ENCODE peak calls at places on chromosomes 2 and 18, in six cellular contexts. I is heart right ventricle, W is transverse colon, Z is breast epithelium, G is left lung, Q is adrenal gland. K is an unnamed sample.

GRCh38 chr18:59604877-59605276 is 92.3 kb downstream of the CCBE1 start:
- DNase-seq in I (peak; percentile 36), W (no peak), Z (peak; percentile 38), G (no peak), Q (no peak), K (no peak)

GRCh38 chr18:24027156-24027555 is 12.6 kb downstream of the TTC39C start:
- DNase-seq in I (peak; percentile 22), W (peak; percentile 38), Z (peak; percentile 31), G (no peak), Q (peak; percentile 73), K (no peak)

GRCh38 chr2:233807966-233808892 is 30.1 kb downstream of the MROH2A start:
- DNase-seq in I (no peak), W (no peak), Z (no peak), G (peak; percentile 20), Q (no peak), K (no peak)

GRCh38 chr2:191488135-191488534 is 189.8 kb upstream of the NABP1 start:
- DNase-seq in I (no peak), W (peak; percentile 59), Z (peak; percentile 24), G (no peak), Q (no peak), K (no peak)

GRCh38 chr2:23826771-23827170 is 100.2 kb downstream of the ATAD2B start:
- DNase-seq in I (no peak), W (no peak), Z (no peak), G (no peak), Q (no peak), K (no peak)

GRCh38 chr18:3611313-3612038 is 161.5 kb downstream of the TGIF1 start:
- DNase-seq in I (no peak), W (no peak), Z (no peak), G (no peak), Q (no peak), K (no peak)

GRCh38 chr2:173550143-173550542 is 195.5 kb downstream of the CDCA7 start:
- DNase-seq in I (no peak), W (no peak), Z (no peak), G (no peak), Q (no peak), K (no peak)

GRCh38 chr2:237727363-237727762 is 71.2 kb upstream of the RBM44 start:
- DNase-seq in I (no peak), W (peak; percentile 35), Z (peak; percentile 17), G (peak; percentile 67), Q (no peak), K (no peak)

GRCh38 chr2:53994735-53995538 is 24.1 kb upstream of the PSME4 start:
- DNase-seq in I (no peak), W (no peak), Z (no peak), G (no peak), Q (no peak), K (no peak)

GRCh38 chr2:120637847-120638246 is 97.8 kb upstream of the GLI2 start:
- DNase-seq in I (no peak), W (no peak), Z (no peak), G (no peak), Q (no peak), K (no peak)

GRCh38 chr2:14952383-14952782 is 319.9 kb downstream of the LRATD1 start:
- DNase-seq in I (no peak), W (no peak), Z (no peak), G (no peak), Q (no peak), K (no peak)

GRCh38 chr18:40672590-40672989 is 1282.4 kb upstream of the PIK3C3 start:
- DNase-seq in I (no peak), W (no peak), Z (no peak), G (no peak), Q (no peak), K (no peak)

GRCh38 chr2:32874931-32875330 is 71.8 kb upstream of the LTBP1 start:
- DNase-seq in I (no peak), W (no peak), Z (no peak), G (no peak), Q (no peak), K (no peak)

GRCh38 chr2:156539086-156539485 is 102.9 kb downstream of the GPD2 start:
- DNase-seq in I (no peak), W (no peak), Z (no peak), G (no peak), Q (no peak), K (no peak)

GRCh38 chr2:98412751-98413445 is 31.8 kb upstream of the INPP4A start:
- DNase-seq in I (peak; percentile 56), W (peak; percentile 48), Z (no peak), G (no peak), Q (peak; percentile 20), K (peak; percentile 70)

GRCh38 chr18:32386466-32386865 is 84.2 kb downstream of the GAREM1 start:
- DNase-seq in I (no peak), W (no peak), Z (no peak), G (no peak), Q (no peak), K (no peak)

GRCh38 chr2:95049088-95049955 is 23.8 kb downstream of the MAL start:
- DNase-seq in I (no peak), W (no peak), Z (no peak), G (no peak), Q (no peak), K (no peak)

GRCh38 chr18:49016648-49017539 is 66.1 kb upstream of the SMAD7 start:
- DNase-seq in I (no peak), W (peak; percentile 13), Z (peak; percentile 60), G (peak; percentile 74), Q (peak; percentile 79), K (no peak)

GRCh38 chr2:145638675-145639074 is 1118.8 kb upstream of the ZEB2 start:
- DNase-seq in I (no peak), W (no peak), Z (no peak), G (no peak), Q (no peak), K (no peak)

GRCh38 chr2:118221952-118222594 is 133.8 kb downstream of the INSIG2 start:
- DNase-seq in I (peak; percentile 21), W (no peak), Z (peak; percentile 24), G (no peak), Q (peak; percentile 31), K (no peak)

GRCh38 chr2:140529706-140530105 is 1601.1 kb downstream of the LRP1B start:
- DNase-seq in I (no peak), W (no peak), Z (no peak), G (no peak), Q (no peak), K (no peak)

GRCh38 chr2:72955188-72956049 is 38.1 kb downstream of the EMX1 start:
- DNase-seq in I (no peak), W (no peak), Z (no peak), G (peak; percentile 48), Q (no peak), K (no peak)

GRCh38 chr2:1748176-1748740 is 3.9 kb upstream of the PXDN start:
- DNase-seq in I (no peak), W (no peak), Z (peak; percentile 12), G (no peak), Q (no peak), K (no peak)

GRCh38 chr2:126810001-126810400 is 88.7 kb upstream of the TEX51 start:
- DNase-seq in I (no peak), W (no peak), Z (no peak), G (no peak), Q (no peak), K (no peak)

GRCh38 chr2:83742117-83742782 is 716.8 kb downstream of the SUCLG1 start:
- DNase-seq in I (peak; percentile 23), W (no peak), Z (peak; percentile 65), G (no peak), Q (peak; percentile 17), K (no peak)

GRCh38 chr2:64112016-64112415 is 32.2 kb downstream of the PELI1 start:
- DNase-seq in I (no peak), W (no peak), Z (no peak), G (no peak), Q (no peak), K (no peak)

GRCh38 chr18:49476664-49477411 is 10.2 kb downstream of the C18orf32 start:
- DNase-seq in I (no peak), W (no peak), Z (no peak), G (peak; percentile 79), Q (no peak), K (no peak)

GRCh38 chr2:118224888-118225264 is 136.6 kb downstream of the INSIG2 start:
- DNase-seq in I (no peak), W (no peak), Z (no peak), G (no peak), Q (no peak), K (no peak)

GRCh38 chr2:201357216-201357615 is at the start of gene FLACC1:
- DNase-seq in I (peak; percentile 77), W (no peak), Z (peak; percentile 66), G (no peak), Q (peak; percentile 52), K (no peak)

GRCh38 chr2:57828221-57828620 is 218.4 kb upstream of the VRK2 start:
- DNase-seq in I (no peak), W (no peak), Z (no peak), G (no peak), Q (no peak), K (no peak)
- H3K9me3 ChIP-seq in I (peaks cover 71% of the 10 kb centered on the region), W (no peaks in the 10 kb centered on the region), Z (peaks cover 31% of the 10 kb centered on the region), G (peaks cover 34% of the 10 kb centered on the region), Q (no peaks in the 10 kb centered on the region), K (no peaks in the 10 kb centered on the region)

DNA sequence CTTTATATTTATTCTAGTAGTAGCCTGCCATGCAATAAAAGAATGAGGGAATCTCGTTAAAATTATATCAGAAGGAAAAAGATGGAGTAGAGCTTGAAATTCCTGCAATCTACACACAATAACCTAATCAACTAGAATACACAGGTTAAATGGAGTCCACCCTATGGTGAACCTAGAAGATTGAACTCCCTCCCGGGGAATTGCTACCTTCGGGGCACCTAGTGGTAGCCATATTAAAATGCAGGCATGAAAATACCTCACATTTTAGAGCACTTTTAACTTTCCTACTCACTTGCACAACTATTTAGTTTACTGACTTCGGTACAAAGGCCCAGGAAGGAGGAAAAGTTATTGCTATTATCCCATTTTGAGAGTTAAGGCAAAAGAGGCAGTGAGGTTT is 174.5 kb downstream of the SS18 start:
- DNase-seq in I (no peak), W (no peak), Z (no peak), G (no peak), Q (no peak), K (no peak)
- TF ChIP-seq CTCF in I (no peak), W (no peak), Z (no peak), G (no peak), Q (no peak), K (no peak)

GRCh38 chr2:240615830-240616547 is 9.3 kb upstream of the GPR35 start:
- DNase-seq in I (no peak), W (peak; percentile 5), Z (no peak), G (peak; percentile 47), Q (peak; percentile 9), K (no peak)
- H3K9me3 ChIP-seq in I (peaks cover 12% of the 10 kb centered on the region), W (no peaks in the 10 kb centered on the region), Z (no peaks in the 10 kb centered on the region), G (peaks cover 3% of the 10 kb centered on the region), Q (no peaks in the 10 kb centered on the region), K (no peaks in the 10 kb centered on the region)

GRCh38 chr2:218958276-218958675 is 1.2 kb upstream of the CDK5R2 start:
- DNase-seq in I (no peak), W (no peak), Z (no peak), G (no peak), Q (no peak), K (no peak)

GRCh38 chr2:218959141-218959731 is at the start of gene CDK5R2:
- DNase-seq in I (peak; percentile 71), W (peak; percentile 81), Z (peak; percentile 31), G (peak; percentile 85), Q (peak; percentile 50), K (peak; percentile 66)

GRCh38 chr2:218960196-218961165 is 1.0 kb downstream of the CDK5R2 start:
- DNase-seq in I (no peak), W (no peak), Z (no peak), G (no peak), Q (no peak), K (no peak)

GRCh38 chr2:218961229-218961628 is 1.8 kb downstream of the CDK5R2 start:
- DNase-seq in I (no peak), W (no peak), Z (no peak), G (no peak), Q (no peak), K (no peak)

GRCh38 chr2:218959761-218960195 is 312 bp downstream of the CDK5R2 start:
- DNase-seq in I (no peak), W (no peak), Z (no peak), G (no peak), Q (no peak), K (no peak)
- TF ChIP-seq CTCF in I (no peak), W (no peak), Z (no peak), G (no peak), Q (no peak), K (no peak)

K was measured in CD8-positive, alpha-beta T cell.